ENCODE peak calls at places on chromosomes 2 and 18, in four cellular contexts. One of them, this sample, is unnamed.

GRCh38 chr2:112033600-112033999 is 21.5 kb upstream of the TMEM87B start:
- DNase-seq in mesenteric fat pad: no peak
- DNase-seq in Right ventricle myocardium superior: no peak
- DNase-seq in substantia nigra: no peak
- DNase-seq in this sample: no peak

GRCh38 chr18:31261792-31262582 is 56.0 kb upstream of the DSG1 start:
- DNase-seq in substantia nigra: no peak
- DNase-seq in Right ventricle myocardium superior: no peak
- DNase-seq in mesenteric fat pad: no peak
- DNase-seq in this sample: no peak

GRCh38 chr2:225400060-225400511 is 576 bp downstream of the NYAP2 start:
- DNase-seq in substantia nigra: no peak
- DNase-seq in mesenteric fat pad: no peak
- DNase-seq in Right ventricle myocardium superior: no peak
- DNase-seq in this sample: peak

GRCh38 chr2:176643711-176644110 is 374.5 kb downstream of the MTX2 start:
- DNase-seq in substantia nigra: no peak
- DNase-seq in Right ventricle myocardium superior: no peak
- DNase-seq in mesenteric fat pad: no peak
- DNase-seq in this sample: no peak

GRCh38 chr2:152582081-152582480 is 135.2 kb downstream of the PRPF40A start:
- DNase-seq in Right ventricle myocardium superior: no peak
- DNase-seq in mesenteric fat pad: no peak
- DNase-seq in substantia nigra: no peak
- DNase-seq in this sample: no peak

GRCh38 chr2:135174802-135175093 is 122.7 kb downstream of the RAB3GAP1 start:
- DNase-seq in Right ventricle myocardium superior: no peak
- DNase-seq in mesenteric fat pad: no peak
- DNase-seq in substantia nigra: no peak
- DNase-seq in this sample: no peak

GRCh38 chr2:217816396-217816869 is 186.4 kb downstream of the TNS1 start:
- DNase-seq in Right ventricle myocardium superior: peak
- DNase-seq in substantia nigra: no peak
- DNase-seq in mesenteric fat pad: no peak
- DNase-seq in this sample: no peak

GRCh38 chr18:73288813-73289212 is 421.0 kb upstream of the NETO1 start:
- DNase-seq in mesenteric fat pad: no peak
- DNase-seq in substantia nigra: no peak
- DNase-seq in Right ventricle myocardium superior: no peak
- DNase-seq in this sample: no peak

GRCh38 chr2:120566331-120567035 is 169.2 kb upstream of the GLI2 start:
- DNase-seq in mesenteric fat pad: no peak
- DNase-seq in substantia nigra: no peak
- DNase-seq in Right ventricle myocardium superior: peak
- DNase-seq in this sample: peak

GRCh38 chr2:9596621-9597311 is 34.0 kb downstream of the YWHAQ start:
- DNase-seq in substantia nigra: no peak
- DNase-seq in mesenteric fat pad: no peak
- DNase-seq in Right ventricle myocardium superior: no peak
- DNase-seq in this sample: no peak

GRCh38 chr2:139296672-139297209 is 516.6 kb upstream of the NXPH2 start:
- DNase-seq in mesenteric fat pad: no peak
- DNase-seq in substantia nigra: no peak
- DNase-seq in Right ventricle myocardium superior: no peak
- DNase-seq in this sample: no peak

This sample was measured in astrocyte of the cerebellum.